ENCODE peak calls at places on chromosomes 16 and 17, in eight cellular contexts. One of them, this sample, is unnamed.

GRCh38 chr16:30082545-30083090 is 6.8 kb downstream of the PPP4C start:
- DNase-seq in MM.1S: no peak
- DNase-seq in HCT116: no peak
- DNase-seq in SK-N-SH: no peak
- DNase-seq in OCI-LY7: no peak
- DNase-seq in hepatocyte: no peak
- DNase-seq in PC-3: no peak
- DNase-seq in neural progenitor cell: no peak
- DNase-seq in this sample: no peak

GRCh38 chr16:47045023-47045422 is 71.5 kb upstream of the DNAJA2 start:
- DNase-seq in MM.1S: no peak
- DNase-seq in HCT116: no peak
- DNase-seq in SK-N-SH: no peak
- DNase-seq in OCI-LY7: no peak
- DNase-seq in hepatocyte: no peak
- DNase-seq in PC-3: no peak
- DNase-seq in neural progenitor cell: no peak
- DNase-seq in this sample: no peak

GRCh38 chr16:73124097-73124652 is 76.2 kb upstream of the ZFHX3 start:
- DNase-seq in MM.1S: no peak
- DNase-seq in HCT116: no peak
- DNase-seq in SK-N-SH: no peak
- DNase-seq in OCI-LY7: no peak
- DNase-seq in hepatocyte: no peak
- DNase-seq in PC-3: no peak
- DNase-seq in neural progenitor cell: no peak
- DNase-seq in this sample: no peak

GRCh38 chr17:4354862-4355514 is 11.5 kb downstream of the UBE2G1 start:
- DNase-seq in MM.1S: no peak
- DNase-seq in HCT116: peak
- DNase-seq in SK-N-SH: no peak
- DNase-seq in OCI-LY7: no peak
- DNase-seq in hepatocyte: no peak
- DNase-seq in PC-3: peak
- DNase-seq in neural progenitor cell: no peak
- DNase-seq in this sample: no peak

GRCh38 chr17:45020354-45021138 is 30.9 kb downstream of the DCAKD start:
- DNase-seq in MM.1S: no peak
- DNase-seq in HCT116: no peak
- DNase-seq in SK-N-SH: no peak
- DNase-seq in OCI-LY7: no peak
- DNase-seq in hepatocyte: no peak
- DNase-seq in PC-3: no peak
- DNase-seq in neural progenitor cell: peak
- DNase-seq in this sample: peak

GRCh38 chr17:60107526-60108257 is 29.0 kb upstream of the HEATR6 start:
- DNase-seq in MM.1S: no peak
- DNase-seq in HCT116: no peak
- DNase-seq in SK-N-SH: no peak
- DNase-seq in OCI-LY7: no peak
- DNase-seq in hepatocyte: no peak
- DNase-seq in PC-3: peak
- DNase-seq in neural progenitor cell: no peak
- DNase-seq in this sample: no peak

GRCh38 chr16:88635671-88636070 is 2.7 kb upstream of the IL17C start:
- DNase-seq in MM.1S: no peak
- DNase-seq in HCT116: no peak
- DNase-seq in SK-N-SH: no peak
- DNase-seq in OCI-LY7: no peak
- DNase-seq in hepatocyte: no peak
- DNase-seq in PC-3: no peak
- DNase-seq in neural progenitor cell: no peak
- DNase-seq in this sample: no peak

GRCh38 chr17:31494259-31495048 is 103.0 kb downstream of the RAB11FIP4 start:
- DNase-seq in MM.1S: no peak
- DNase-seq in HCT116: no peak
- DNase-seq in SK-N-SH: no peak
- DNase-seq in OCI-LY7: peak
- DNase-seq in hepatocyte: no peak
- DNase-seq in PC-3: no peak
- DNase-seq in neural progenitor cell: no peak
- DNase-seq in this sample: no peak

GRCh38 chr17:40886090-40886489 is 1.0 kb upstream of the KRT20 start:
- DNase-seq in MM.1S: no peak
- DNase-seq in HCT116: no peak
- DNase-seq in SK-N-SH: no peak
- DNase-seq in OCI-LY7: no peak
- DNase-seq in hepatocyte: peak
- DNase-seq in PC-3: peak
- DNase-seq in neural progenitor cell: no peak
- DNase-seq in this sample: no peak

GRCh38 chr17:40883960-40884359 is 1.1 kb downstream of the KRT20 start:
- DNase-seq in MM.1S: no peak
- DNase-seq in HCT116: no peak
- DNase-seq in SK-N-SH: no peak
- DNase-seq in OCI-LY7: no peak
- DNase-seq in hepatocyte: no peak
- DNase-seq in PC-3: no peak
- DNase-seq in neural progenitor cell: no peak
- DNase-seq in this sample: no peak

GRCh38 chr17:40883031-40883430 is 2.0 kb downstream of the KRT20 start:
- DNase-seq in MM.1S: no peak
- DNase-seq in HCT116: no peak
- DNase-seq in SK-N-SH: no peak
- DNase-seq in OCI-LY7: no peak
- DNase-seq in hepatocyte: no peak
- DNase-seq in PC-3: no peak
- DNase-seq in neural progenitor cell: no peak
- DNase-seq in this sample: no peak

GRCh38 chr17:40888321-40888720 is 3.3 kb upstream of the KRT20 start:
- DNase-seq in MM.1S: no peak
- DNase-seq in HCT116: no peak
- DNase-seq in SK-N-SH: no peak
- DNase-seq in OCI-LY7: no peak
- DNase-seq in hepatocyte: no peak
- DNase-seq in PC-3: no peak
- DNase-seq in neural progenitor cell: no peak
- DNase-seq in this sample: no peak

DNA sequence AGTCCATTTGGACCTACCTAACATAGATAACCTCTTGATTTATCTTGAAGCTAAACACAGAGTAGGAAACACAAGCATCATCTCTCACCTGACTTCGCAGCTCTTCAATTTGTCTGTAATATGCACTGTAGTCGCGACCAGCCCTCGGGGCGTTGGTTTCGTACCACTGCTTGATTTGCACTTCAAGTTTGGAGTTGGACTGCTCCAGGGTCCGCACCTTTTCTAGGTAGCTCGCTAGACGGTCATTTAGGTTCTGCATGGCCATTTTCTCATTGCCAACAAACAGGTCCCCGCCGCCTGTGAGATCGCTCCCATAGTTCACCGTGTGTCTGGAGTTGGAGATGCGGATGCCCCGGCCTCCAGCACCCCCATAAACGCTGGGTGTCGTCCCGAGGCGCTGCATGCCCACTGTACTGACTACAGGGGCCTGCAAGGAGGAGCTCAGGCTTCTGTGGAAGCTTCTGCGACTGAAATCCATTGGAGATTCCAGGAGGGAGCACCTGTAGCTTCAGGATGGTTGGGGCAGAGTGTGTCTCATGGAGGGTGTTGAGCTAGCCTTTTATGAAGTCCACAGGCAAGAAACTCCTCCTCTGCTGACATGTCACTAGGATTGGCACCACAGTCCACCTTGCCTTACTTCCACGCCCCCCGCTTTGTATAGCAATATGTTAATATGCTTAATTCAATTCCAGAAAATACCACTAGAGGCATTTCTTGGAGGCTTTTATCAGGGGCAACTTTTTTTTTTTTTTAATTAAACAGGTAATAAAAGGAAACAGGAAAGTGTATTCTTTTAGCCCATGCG is at the start of gene KRT20:
- DNase-seq in MM.1S: no peak
- DNase-seq in HCT116: no peak
- DNase-seq in SK-N-SH: no peak
- DNase-seq in OCI-LY7: peak
- DNase-seq in hepatocyte: no peak
- DNase-seq in PC-3: peak
- DNase-seq in neural progenitor cell: no peak
- DNase-seq in this sample: peak
- TF ChIP-seq CTCF in MM.1S: peak
- TF ChIP-seq CTCF in HCT116: peak
- TF ChIP-seq CTCF in SK-N-SH: peak
- TF ChIP-seq CTCF in OCI-LY7: peak
- TF ChIP-seq CTCF in hepatocyte: no peak
- TF ChIP-seq CTCF in PC-3: peak
- TF ChIP-seq CTCF in neural progenitor cell: peak
- TF ChIP-seq CTCF in this sample: no peak

DNA sequence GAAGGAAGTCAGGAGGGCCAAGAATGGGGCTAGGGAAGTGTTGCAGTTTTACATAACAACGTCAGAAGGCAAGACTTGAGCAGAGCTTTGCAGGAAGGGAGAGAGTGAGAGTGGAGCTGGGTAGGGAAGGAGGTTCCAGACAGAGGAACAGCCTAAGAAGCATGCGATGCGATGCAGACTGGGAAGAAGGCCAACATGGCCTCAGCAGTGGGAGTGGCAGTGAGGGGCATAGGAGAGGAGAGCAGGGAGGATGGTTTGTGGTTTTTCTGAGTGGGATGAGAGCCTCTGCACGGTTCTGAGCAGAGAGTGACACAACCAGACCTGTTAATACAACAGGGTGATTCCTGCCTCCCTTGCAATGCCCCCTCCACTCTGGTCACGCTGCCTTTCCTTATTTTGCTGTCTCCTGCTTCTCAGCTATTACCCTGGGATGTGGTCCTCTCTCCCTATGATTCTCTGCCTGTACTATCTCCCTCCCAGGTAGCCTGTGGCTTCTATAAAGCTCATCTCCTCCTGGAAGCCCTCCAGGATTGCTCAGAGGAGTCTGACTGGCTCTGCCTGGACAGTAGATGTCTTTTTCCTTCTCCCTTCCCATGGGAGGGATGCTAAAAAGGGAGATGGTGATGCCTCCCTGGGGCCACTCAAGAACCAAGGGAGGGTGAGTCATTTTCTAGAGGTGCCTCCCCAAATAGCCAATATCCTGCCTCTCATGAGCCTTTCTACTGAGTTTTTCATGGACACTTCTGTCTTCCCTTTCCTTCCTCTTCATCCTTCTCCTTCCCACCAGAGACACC is 38.7 kb upstream of the NGFR start:
- DNase-seq in MM.1S: no peak
- DNase-seq in HCT116: no peak
- DNase-seq in SK-N-SH: no peak
- DNase-seq in OCI-LY7: no peak
- DNase-seq in hepatocyte: peak
- DNase-seq in PC-3: peak
- DNase-seq in neural progenitor cell: no peak
- DNase-seq in this sample: no peak
- TF ChIP-seq EZH2phosphoT487 in MM.1S: no peak
- TF ChIP-seq EZH2phosphoT487 in HCT116: no peak
- TF ChIP-seq EZH2phosphoT487 in SK-N-SH: no peak
- TF ChIP-seq EZH2phosphoT487 in OCI-LY7: no peak
- TF ChIP-seq EZH2phosphoT487 in hepatocyte: no peak
- TF ChIP-seq EZH2phosphoT487 in PC-3: no peak
- TF ChIP-seq EZH2phosphoT487 in neural progenitor cell: no peak
- TF ChIP-seq EZH2phosphoT487 in this sample: no peak

DNA sequence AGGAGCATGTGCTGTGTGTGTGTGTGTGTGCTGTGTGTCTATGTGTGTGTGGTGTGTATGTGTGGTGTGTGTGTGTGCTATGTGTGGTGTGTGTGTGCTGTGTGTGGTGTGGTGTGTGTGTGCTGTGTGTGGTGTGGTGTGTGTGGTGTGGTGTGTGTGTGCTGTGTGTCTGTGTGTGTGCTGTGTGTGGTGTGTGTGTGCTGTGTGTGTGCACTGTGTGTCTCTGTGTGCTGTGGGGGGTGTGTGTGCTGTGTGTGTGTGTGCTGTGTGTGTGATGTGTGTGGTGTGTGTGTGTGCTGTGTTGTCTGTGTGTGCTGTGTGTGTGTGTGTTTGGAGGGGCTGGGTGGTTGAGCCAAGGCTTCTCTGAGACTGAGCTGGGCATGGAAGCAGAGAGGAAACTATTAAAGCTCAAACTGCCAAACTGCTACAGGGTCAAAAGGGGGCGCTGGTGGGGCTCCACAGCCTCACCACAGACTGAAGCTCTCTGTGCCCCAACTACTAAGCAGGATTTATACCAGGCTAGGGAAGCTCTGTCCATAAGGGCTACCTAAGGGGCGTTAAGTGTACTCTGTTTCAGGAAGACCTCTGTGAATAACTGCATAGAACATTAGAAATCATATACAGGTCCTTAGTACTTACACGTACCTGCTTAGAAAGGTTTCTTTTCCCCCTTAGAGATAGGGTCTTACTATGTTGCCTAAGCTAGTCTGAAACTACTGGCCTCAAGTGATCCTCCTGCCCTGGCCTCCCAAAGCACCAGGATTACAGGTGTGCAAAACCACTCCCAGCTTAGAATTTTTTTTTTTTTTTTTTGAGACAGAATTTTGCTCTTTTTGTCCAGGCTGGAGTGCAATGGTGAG is 27.8 kb upstream of the GHDC start:
- DNase-seq in MM.1S: peak
- DNase-seq in HCT116: peak
- DNase-seq in SK-N-SH: peak
- DNase-seq in OCI-LY7: peak
- DNase-seq in hepatocyte: peak
- DNase-seq in PC-3: no peak
- DNase-seq in neural progenitor cell: peak
- DNase-seq in this sample: peak
- TF ChIP-seq CTCF in MM.1S: peak
- TF ChIP-seq CTCF in HCT116: peak
- TF ChIP-seq CTCF in SK-N-SH: peak
- TF ChIP-seq CTCF in OCI-LY7: peak
- TF ChIP-seq CTCF in hepatocyte: peak
- TF ChIP-seq CTCF in PC-3: no peak
- TF ChIP-seq CTCF in neural progenitor cell: peak
- TF ChIP-seq CTCF in this sample: peak

GRCh38 chr17:66441012-66441703 is 138.7 kb downstream of the PRKCA start:
- DNase-seq in MM.1S: peak
- DNase-seq in HCT116: no peak
- DNase-seq in SK-N-SH: no peak
- DNase-seq in OCI-LY7: peak
- DNase-seq in hepatocyte: no peak
- DNase-seq in PC-3: no peak
- DNase-seq in neural progenitor cell: no peak
- DNase-seq in this sample: no peak
- TF ChIP-seq EZH2phosphoT487 in MM.1S: no peak
- TF ChIP-seq EZH2phosphoT487 in HCT116: no peak
- TF ChIP-seq EZH2phosphoT487 in SK-N-SH: no peak
- TF ChIP-seq EZH2phosphoT487 in OCI-LY7: no peak
- TF ChIP-seq EZH2phosphoT487 in hepatocyte: no peak
- TF ChIP-seq EZH2phosphoT487 in PC-3: no peak
- TF ChIP-seq EZH2phosphoT487 in neural progenitor cell: no peak
- TF ChIP-seq EZH2phosphoT487 in this sample: no peak